ENCODE peak calls at places on chromosomes 6 and 20, in ten cellular contexts. Y is SW480; F is central memory CD4-positive, alpha-beta T cell; O is naive thymus-derived CD8-positive, alpha-beta T cell; B is KBM-7; P is HFF-Myc; X is GM13977; A is hypothalamus; D is IMR-90; I is D341Med. N is an unnamed sample.

GRCh38 chr6:126052485-126052884 is 66.1 kb downstream of the TRMT11 start:
- DNase-seq in Y (no peak), F (no peak), O (no peak), B (no peak), P (no peak), X (no peak), A (no peak), D (no peak), I (no peak), N (no peak)

GRCh38 chr6:80382796-80383195 is 276.3 kb downstream of the BCKDHB start:
- DNase-seq in Y (no peak), F (no peak), O (no peak), B (no peak), P (peak), X (no peak), A (no peak), D (peak), I (no peak), N (no peak)

GRCh38 chr6:28597924-28598323 is 72.2 kb downstream of the GPX5 start:
- DNase-seq in Y (no peak), F (no peak), O (no peak), B (peak), P (no peak), X (no peak), A (no peak), D (no peak), I (peak), N (no peak)

GRCh38 chr6:161362266-161362665 is 88.4 kb upstream of the AGPAT4 start:
- DNase-seq in Y (no peak), F (no peak), O (no peak), B (no peak), P (no peak), X (no peak), A (no peak), D (no peak), I (no peak), N (no peak)

GRCh38 chr20:54043044-54043967 is 27.1 kb downstream of the BCAS1 start:
- DNase-seq in Y (no peak), F (no peak), O (no peak), B (no peak), P (peak), X (no peak), A (no peak), D (no peak), I (no peak), N (no peak)

GRCh38 chr6:133548409-133548808 is 307.3 kb downstream of the EYA4 start:
- DNase-seq in Y (no peak), F (no peak), O (no peak), B (no peak), P (no peak), X (no peak), A (no peak), D (peak), I (no peak), N (no peak)

GRCh38 chr6:40852667-40853383 is 186.2 kb downstream of the UNC5CL start:
- DNase-seq in Y (no peak), F (no peak), O (no peak), B (peak), P (no peak), X (no peak), A (no peak), D (no peak), I (no peak), N (peak)

GRCh38 chr6:49524541-49524940 is 24.8 kb downstream of the GLYATL3 start:
- DNase-seq in Y (no peak), F (no peak), O (no peak), B (no peak), P (no peak), X (no peak), A (no peak), D (no peak), I (no peak), N (no peak)

GRCh38 chr20:39795401-39796272 is 833.5 kb downstream of the DHX35 start:
- DNase-seq in Y (no peak), F (no peak), O (no peak), B (no peak), P (no peak), X (no peak), A (no peak), D (peak), I (no peak), N (no peak)

GRCh38 chr20:50038574-50038991 is 55.8 kb downstream of the SNAI1 start:
- DNase-seq in Y (peak), F (no peak), O (no peak), B (no peak), P (no peak), X (no peak), A (no peak), D (no peak), I (no peak), N (no peak)

GRCh38 chr20:50009521-50010454 is 27.0 kb downstream of the SNAI1 start:
- DNase-seq in Y (no peak), F (no peak), O (no peak), B (no peak), P (no peak), X (no peak), A (no peak), D (no peak), I (no peak), N (no peak)

GRCh38 chr20:26208296-26209091 is 511.8 kb upstream of the ZNF337 start:
- DNase-seq in Y (no peak), F (peak), O (peak), B (no peak), P (no peak), X (peak), A (no peak), D (no peak), I (peak), N (peak)

N was measured in ecto neural progenitor cell.